ENCODE peak calls at places on chromosomes 3 and 15, in seven cellular contexts. E is Daoy; A is activated CD4-positive, alpha-beta memory T cell treated with anti-CD3 and anti-CD28 coated beads, Interleukin-2, amount 10 ng/mL, durations not matched to agents 7 days and 5 days; J is NCI-H774; M is choroid plexus epithelial cell; W is left kidney; G is NCI-H2029 treated with DMSO at 0.1 percent for 48 hours. B is an unnamed sample.

GRCh38 chr3:32442766-32443165 is 51.1 kb downstream of the CMTM7 start:
- DNase-seq in W (no peak), J (no peak), M (no peak), A (no peak), E (no peak), G (no peak), B (no peak)

GRCh38 chr3:151123827-151124226 is 38.4 kb downstream of the MED12L start:
- DNase-seq in M (no peak), J (no peak), W (no peak), E (no peak), G (no peak), A (no peak), B (no peak)

GRCh38 chr3:127690106-127690505 is 17.4 kb downstream of the ABTB1 start:
- DNase-seq in G (no peak), M (peak; percentile 71), W (no peak), E (no peak), J (no peak), A (no peak), B (no peak)

GRCh38 chr3:46892285-46893145 is 15.0 kb downstream of the PTH1R start:
- DNase-seq in M (peak; percentile 30), G (peak; percentile 27), J (no peak), A (no peak), W (peak; percentile 94), E (peak; percentile 60), B (no peak)

GRCh38 chr3:189813652-189814245 is 182.6 kb downstream of the TP63 start:
- DNase-seq in A (no peak), E (no peak), M (no peak), J (no peak), G (no peak), W (peak; percentile 69), B (no peak)

GRCh38 chr3:45711936-45712335 is 22.7 kb downstream of the SACM1L start:
- DNase-seq in A (no peak), E (no peak), W (no peak), J (no peak), G (no peak), M (peak; percentile 23), B (no peak)

GRCh38 chr15:47675735-47676134 is 41.6 kb upstream of the SEMA6D start:
- DNase-seq in W (no peak), G (no peak), E (no peak), J (no peak), A (no peak), M (no peak), B (no peak)

GRCh38 chr3:147368561-147369151 is 37.7 kb downstream of the ZIC4 start:
- DNase-seq in M (no peak), W (no peak), E (no peak), J (no peak), G (no peak), A (no peak), B (no peak)

GRCh38 chr3:189229421-189229820 is 57.6 kb downstream of the TPRG1 start:
- DNase-seq in E (no peak), G (no peak), M (no peak), W (peak; percentile 27), A (no peak), J (no peak), B (no peak)

GRCh38 chr3:142315083-142315482 is 89.7 kb upstream of the GK5 start:
- DNase-seq in J (no peak), E (peak; percentile 79), M (peak; percentile 78), G (no peak), A (no peak), W (peak; percentile 1), B (no peak)

GRCh38 chr15:74954515-74954914 is 2.1 kb downstream of the RPP25 start:
- DNase-seq in A (no peak), G (no peak), J (no peak), W (peak; percentile 64), E (peak; percentile 70), M (peak; percentile 86), B (no peak)

GRCh38 chr3:42501681-42502428 is 588 bp upstream of the VIPR1 start:
- DNase-seq in M (peak; percentile 35), J (peak; percentile 2), W (peak; percentile 67), E (peak; percentile 41), G (no peak), A (peak; percentile 70), B (no peak)

GRCh38 chr15:101035611-101036010 is 116.5 kb downstream of the LRRK1 start:
- DNase-seq in E (no peak), G (no peak), W (no peak), J (no peak), M (no peak), A (no peak), B (no peak)

GRCh38 chr3:8456118-8456811 is 45.4 kb upstream of the LMCD1 start:
- DNase-seq in W (no peak), M (no peak), E (no peak), G (peak; percentile 26), A (no peak), J (no peak), B (no peak)

GRCh38 chr3:123816673-123817207 is 67.4 kb downstream of the MYLK start:
- DNase-seq in W (peak; percentile 25), E (peak; percentile 87), A (no peak), M (peak; percentile 76), J (no peak), G (no peak), B (no peak)

GRCh38 chr3:9279959-9280358 is 30.5 kb upstream of the SRGAP3 start:
- DNase-seq in A (no peak), J (peak; percentile 11), G (no peak), W (peak; percentile 31), M (peak; percentile 18), E (peak; percentile 70), B (no peak)

GRCh38 chr3:37872413-37873160 is 10.9 kb downstream of the CTDSPL start:
- DNase-seq in J (no peak), E (no peak), W (no peak), G (no peak), A (no peak), M (peak; percentile 38), B (no peak)

GRCh38 chr3:90055721-90056120 is 948.3 kb downstream of the EPHA3 start:
- DNase-seq in M (peak; percentile 44), E (no peak), J (no peak), W (peak; percentile 30), G (no peak), A (no peak), B (no peak)

GRCh38 chr3:64266065-64266874 is 41.0 kb upstream of the PRICKLE2 start:
- DNase-seq in J (no peak), E (peak; percentile 78), M (peak; percentile 88), G (no peak), W (peak; percentile 29), A (no peak), B (no peak)